ENCODE peak calls at places on chromosomes 7 and 10, in four cellular contexts. B, H, N and I are unnamed samples.
A peak's percentile ranks its signal among the peaks of the same experiment; 100 is the strongest.

GRCh38 chr7:66352071-66352470 is 146.9 kb downstream of the TPST1 start:
- DNase-seq in B (peak; percentile 25), H (no peak), N (no peak), I (no peak)

GRCh38 chr10:4059471-4060138 is 274.6 kb upstream of the KLF6 start:
- DNase-seq in B (no peak), H (no peak), N (no peak), I (no peak)

GRCh38 chr7:139825666-139826290 is 3.3 kb upstream of the TBXAS1 start:
- DNase-seq in B (peak; percentile 19), H (peak; percentile 81), N (no peak), I (no peak)

GRCh38 chr10:60388709-60389241 is 900 bp downstream of the ANK3 start:
- DNase-seq in B (no peak), H (no peak), N (no peak), I (no peak)

GRCh38 chr7:108569381-108570145 is at the start of the genes DNAJB9 and THAP5:
- DNase-seq in B (peak; percentile 99), H (peak; percentile 99), N (peak; percentile 99), I (peak; percentile 99)

GRCh38 chr7:68865351-68865885 is 732.9 kb upstream of the AUTS2 start:
- DNase-seq in B (no peak), H (no peak), N (no peak), I (no peak)

GRCh38 chr7:77674878-77675277 is 21.4 kb upstream of the RSBN1L start:
- DNase-seq in B (peak; percentile 23), H (peak; percentile 82), N (peak; percentile 87), I (no peak)

GRCh38 chr10:43671659-43672555 is 23.2 kb upstream of the ZNF32 start:
- DNase-seq in B (peak; percentile 83), H (peak; percentile 75), N (peak; percentile 76), I (peak; percentile 40)

GRCh38 chr7:94146408-94146807 is 142.3 kb upstream of the BET1 start:
- DNase-seq in B (no peak), H (peak; percentile 87), N (no peak), I (peak; percentile 33)

GRCh38 chr10:84826704-84827103 is 498.3 kb downstream of the CCSER2 start:
- DNase-seq in B (no peak), H (no peak), N (no peak), I (no peak)

GRCh38 chr10:89633484-89633883 is 11.6 kb downstream of the PANK1 start:
- DNase-seq in B (peak; percentile 48), H (peak; percentile 91), N (no peak), I (no peak)

GRCh38 chr10:131094406-131095108 is 217.0 kb downstream of the TCERG1L start:
- DNase-seq in B (peak; percentile 34), H (no peak), N (no peak), I (peak; percentile 86)

GRCh38 chr10:121576139-121576538 is 22.1 kb downstream of the FGFR2 start:
- DNase-seq in B (no peak), H (no peak), N (no peak), I (no peak)

GRCh38 chr7:117110480-117111315 is 157.4 kb downstream of the ST7 start:
- DNase-seq in B (peak; percentile 35), H (no peak), N (no peak), I (no peak)

GRCh38 chr7:151128144-151128543 is 39.4 kb downstream of the GBX1 start:
- DNase-seq in B (no peak), H (no peak), N (no peak), I (no peak)

GRCh38 chr7:138483516-138483915 is 23.5 kb downstream of the TRIM24 start:
- DNase-seq in B (no peak), H (no peak), N (no peak), I (no peak)
- H3K9me3 ChIP-seq in B (peaks cover 5% of the 10 kb centered on the region), H (no peaks in the 10 kb centered on the region), N (no peaks in the 10 kb centered on the region), I (no peaks in the 10 kb centered on the region)

DNA sequence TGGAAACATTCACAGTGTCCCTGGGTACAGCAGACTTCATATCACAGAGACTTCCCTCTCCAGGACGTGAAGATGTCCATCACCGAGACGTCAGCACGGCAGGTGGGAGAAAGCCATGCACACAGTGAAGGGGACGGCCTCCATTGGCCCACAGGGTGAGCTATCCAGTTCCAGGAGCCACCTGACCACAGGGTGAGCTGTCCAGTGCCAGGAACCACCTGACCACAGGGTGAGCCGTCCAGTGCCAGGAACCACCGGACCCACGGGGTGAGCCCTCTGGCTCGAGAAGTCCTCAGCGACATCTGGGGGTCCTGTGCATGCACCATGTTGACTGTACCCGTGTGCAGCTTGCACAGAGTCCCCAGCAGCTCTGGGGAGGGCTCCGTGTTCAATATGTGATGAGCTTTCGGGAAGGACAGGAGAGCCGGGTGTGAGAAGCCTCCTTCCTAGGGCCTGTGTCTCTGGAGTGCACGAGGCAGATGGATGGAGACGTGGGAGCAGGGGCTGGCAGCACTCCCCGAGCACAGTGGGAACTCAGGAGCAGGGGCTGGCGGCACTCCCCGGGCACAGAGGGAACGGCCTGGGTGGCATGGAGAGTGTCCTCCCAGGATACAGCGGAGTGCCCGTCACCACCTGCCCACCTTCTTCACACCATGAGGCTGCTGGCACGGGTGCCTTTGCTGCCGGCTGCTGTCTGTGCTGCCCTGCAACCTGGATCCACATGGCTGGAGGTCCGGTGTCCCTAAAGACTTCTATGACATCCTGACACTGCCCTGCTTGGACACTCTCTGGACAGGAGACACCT is 616.2 kb downstream of the DNAJB6 start:
- DNase-seq in B (no peak), H (no peak), N (no peak), I (no peak)
- H3K9me3 ChIP-seq in B (no peaks in the 10 kb centered on the region), H (peaks cover 47% of the 10 kb centered on the region), N (no peaks in the 10 kb centered on the region), I (no peaks in the 10 kb centered on the region)

GRCh38 chr10:57973451-57973850 is 294.2 kb downstream of the IPMK start:
- DNase-seq in B (no peak), H (peak; percentile 44), N (no peak), I (no peak)
- H3K9me3 ChIP-seq in B (no peaks in the 10 kb centered on the region), H (no peaks in the 10 kb centered on the region), N (no peaks in the 10 kb centered on the region), I (no peaks in the 10 kb centered on the region)

GRCh38 chr7:22647451-22648257 is 79.3 kb upstream of the IL6 start:
- DNase-seq in B (no peak), H (peak; percentile 98), N (no peak), I (no peak)
- H3K9me3 ChIP-seq in B (no peaks in the 10 kb centered on the region), H (peaks cover 14% of the 10 kb centered on the region), N (no peaks in the 10 kb centered on the region), I (no peaks in the 10 kb centered on the region)

GRCh38 chr10:9275861-9276260 is 1221.4 kb downstream of the GATA3 start:
- DNase-seq in B (no peak), H (no peak), N (no peak), I (no peak)

DNA sequence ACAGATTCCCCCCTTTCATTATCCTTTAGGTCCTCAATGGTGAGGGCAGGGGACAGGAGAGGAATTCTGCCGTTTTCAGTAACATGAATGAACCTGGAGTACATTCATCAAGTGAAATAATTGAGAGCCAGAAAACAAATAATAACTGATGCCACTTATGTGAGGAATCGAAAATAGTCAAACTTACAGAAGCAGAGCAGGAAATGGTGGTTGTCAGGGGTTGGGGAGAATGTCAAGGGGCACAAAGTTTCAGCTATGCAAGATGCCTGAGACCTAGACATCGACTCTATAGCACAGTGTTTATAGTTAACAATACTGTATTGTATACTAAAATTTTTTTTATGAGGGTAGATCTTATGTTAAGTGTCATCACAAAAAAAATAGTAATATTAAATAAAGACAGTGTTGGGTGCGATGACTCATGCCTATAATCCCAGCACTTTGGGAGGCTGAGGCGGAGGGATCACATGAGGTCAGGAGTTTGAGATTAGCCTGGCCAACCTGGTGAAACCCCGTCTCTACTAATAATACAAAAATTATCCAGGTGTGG is 1219.8 kb downstream of the GATA3 start:
- DNase-seq in B (no peak), H (no peak), N (no peak), I (no peak)
- H3K9me3 ChIP-seq in B (no peaks in the 10 kb centered on the region), H (no peaks in the 10 kb centered on the region), N (no peaks in the 10 kb centered on the region), I (no peaks in the 10 kb centered on the region)